ENCODE peak calls at places on chromosome 6, in eight cellular contexts. R is AG04449, I is progenitor cell of endocrine pancreas, O is foreskin fibroblast, V is GM10248, H is WERI-Rb-1, Z is mucosa of descending colon, J is HFFc6. F is an unnamed sample.

GRCh38 chr6:109309917-109310316 is 72.3 kb downstream of the CD164 start:
- DNase-seq in R (no peak), I (no peak), O (no peak), V (no peak), H (no peak), Z (no peak), J (no peak), F (no peak)

GRCh38 chr6:30321692-30322388 is 4.9 kb upstream of the TRIM39 start:
- DNase-seq in R (no peak), I (no peak), O (peak), V (no peak), H (no peak), Z (no peak), J (no peak), F (peak)

GRCh38 chr6:149268146-149268545 is 49.4 kb upstream of the TAB2 start:
- DNase-seq in R (no peak), I (no peak), O (no peak), V (no peak), H (no peak), Z (no peak), J (no peak), F (no peak)

GRCh38 chr6:133918208-133918930 is 29.5 kb downstream of the TCF21 start:
- DNase-seq in R (no peak), I (no peak), O (no peak), V (no peak), H (no peak), Z (no peak), J (no peak), F (no peak)

GRCh38 chr6:4314201-4314707 is 178.9 kb upstream of the ECI2 start:
- DNase-seq in R (no peak), I (no peak), O (no peak), V (no peak), H (no peak), Z (no peak), J (no peak), F (no peak)

GRCh38 chr6:144150673-144151009 is 324 bp downstream of the STX11 start:
- DNase-seq in R (no peak), I (peak), O (peak), V (no peak), H (peak), Z (peak), J (no peak), F (no peak)

GRCh38 chr6:54856137-54856536 is 9.6 kb downstream of the FAM83B start:
- DNase-seq in R (no peak), I (no peak), O (no peak), V (no peak), H (no peak), Z (peak), J (no peak), F (no peak)

GRCh38 chr6:103273048-103273447 is 1586.7 kb downstream of the HACE1 start:
- DNase-seq in R (no peak), I (no peak), O (no peak), V (no peak), H (no peak), Z (no peak), J (no peak), F (no peak)

GRCh38 chr6:149988550-149989336 is 25.0 kb downstream of the ULBP1 start:
- DNase-seq in R (no peak), I (no peak), O (no peak), V (no peak), H (no peak), Z (no peak), J (no peak), F (no peak)

GRCh38 chr6:102204336-102204735 is 810.8 kb downstream of the GRIK2 start:
- DNase-seq in R (no peak), I (no peak), O (no peak), V (no peak), H (no peak), Z (no peak), J (no peak), F (no peak)

GRCh38 chr6:127914240-127914639 is 13.4 kb upstream of the THEMIS start:
- DNase-seq in R (no peak), I (no peak), O (peak), V (no peak), H (no peak), Z (no peak), J (peak), F (peak)

GRCh38 chr6:155544677-155545076 is 89.0 kb upstream of the NOX3 start:
- DNase-seq in R (no peak), I (no peak), O (no peak), V (no peak), H (no peak), Z (no peak), J (no peak), F (no peak)

GRCh38 chr6:40965046-40965445 is 74.0 kb downstream of the UNC5CL start:
- DNase-seq in R (no peak), I (no peak), O (no peak), V (no peak), H (no peak), Z (no peak), J (peak), F (no peak)

GRCh38 chr6:143128346-143129015 is 67.8 kb downstream of the AIG1 start:
- DNase-seq in R (no peak), I (no peak), O (no peak), V (no peak), H (peak), Z (no peak), J (no peak), F (no peak)

GRCh38 chr6:88914180-88914579 is 49.2 kb downstream of the RNGTT start:
- DNase-seq in R (no peak), I (no peak), O (peak), V (no peak), H (no peak), Z (no peak), J (no peak), F (peak)

GRCh38 chr6:116036885-116037284 is 23.8 kb downstream of the FRK start:
- DNase-seq in R (no peak), I (no peak), O (no peak), V (no peak), H (no peak), Z (no peak), J (no peak), F (no peak)

GRCh38 chr6:72219536-72219935 is 333.2 kb downstream of the RIMS1 start:
- DNase-seq in R (no peak), I (no peak), O (no peak), V (no peak), H (no peak), Z (no peak), J (no peak), F (no peak)

GRCh38 chr6:55185144-55185543 is 10.8 kb downstream of the HCRTR2 start:
- DNase-seq in R (no peak), I (no peak), O (no peak), V (no peak), H (no peak), Z (no peak), J (no peak), F (no peak)

GRCh38 chr6:135739288-135739687 is 112.2 kb upstream of the PDE7B start:
- DNase-seq in R (peak), I (no peak), O (no peak), V (no peak), H (no peak), Z (no peak), J (peak), F (no peak)

GRCh38 chr6:137036566-137037300 is 8.0 kb downstream of the IL20RA start:
- DNase-seq in R (no peak), I (no peak), O (no peak), V (no peak), H (no peak), Z (peak), J (no peak), F (no peak)

GRCh38 chr6:138406443-138406842 is 2.4 kb downstream of the HEBP2 start:
- DNase-seq in R (no peak), I (no peak), O (peak), V (no peak), H (no peak), Z (no peak), J (no peak), F (no peak)
- TF ChIP-seq CTCF in R (no peak), I (no peak), O (no peak), V (no peak), H (no peak), Z (no peak), J (peak), F (no peak)

DNA sequence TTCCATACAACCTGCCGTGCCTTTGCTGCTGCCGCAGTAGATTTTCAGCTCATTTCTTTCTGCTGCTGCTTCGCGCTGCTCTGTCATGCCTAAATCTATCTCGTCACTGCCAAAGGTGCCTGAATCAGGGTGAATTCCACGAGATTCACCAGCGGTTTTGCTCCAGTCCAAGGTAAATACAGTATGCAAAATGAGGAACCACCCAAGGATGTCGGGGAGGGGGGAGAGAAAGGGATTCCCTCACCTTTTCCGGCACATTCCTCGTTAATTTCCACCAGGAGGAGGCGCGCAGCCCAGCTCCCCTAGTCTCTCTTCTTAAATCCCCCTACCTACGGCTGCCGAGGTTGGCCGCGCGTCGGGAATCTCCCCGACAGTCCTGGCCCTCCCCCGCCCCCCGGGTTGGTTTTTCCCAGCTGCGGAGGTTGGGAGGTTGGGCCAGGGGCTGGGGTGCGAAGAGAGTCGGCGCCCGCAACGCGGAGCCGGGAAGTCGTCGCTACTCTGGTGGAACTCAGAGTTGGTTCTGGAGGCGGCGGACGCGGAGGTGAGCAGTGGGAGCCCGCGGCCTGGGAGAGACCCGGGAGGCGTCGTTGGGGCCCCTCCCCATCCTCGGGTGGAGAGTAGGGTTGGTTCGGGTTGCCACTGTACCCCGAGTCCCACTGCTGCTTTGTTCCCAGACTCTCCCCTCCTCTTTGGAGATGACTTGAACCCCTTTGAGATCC is at the start of gene TPBG:
- DNase-seq in R (no peak), I (peak), O (peak), V (peak), H (peak), Z (peak), J (peak), F (peak)
- TF ChIP-seq CTCF in R (peak), I (peak), O (peak), V (no peak), H (peak), Z (no peak), J (peak), F (peak)

GRCh38 chr6:8839626-8840025 is 404.3 kb upstream of the SLC35B3 start:
- DNase-seq in R (no peak), I (no peak), O (peak), V (no peak), H (no peak), Z (no peak), J (no peak), F (no peak)

GRCh38 chr6:8831366-8832152 is 396.2 kb upstream of the SLC35B3 start:
- DNase-seq in R (no peak), I (no peak), O (peak), V (no peak), H (no peak), Z (no peak), J (no peak), F (no peak)

GRCh38 chr6:8837343-8837742 is 402.0 kb upstream of the SLC35B3 start:
- DNase-seq in R (no peak), I (no peak), O (no peak), V (no peak), H (no peak), Z (no peak), J (no peak), F (no peak)
- TF ChIP-seq CTCF in R (no peak), I (no peak), O (no peak), V (no peak), H (no peak), Z (no peak), J (no peak), F (no peak)

DNA sequence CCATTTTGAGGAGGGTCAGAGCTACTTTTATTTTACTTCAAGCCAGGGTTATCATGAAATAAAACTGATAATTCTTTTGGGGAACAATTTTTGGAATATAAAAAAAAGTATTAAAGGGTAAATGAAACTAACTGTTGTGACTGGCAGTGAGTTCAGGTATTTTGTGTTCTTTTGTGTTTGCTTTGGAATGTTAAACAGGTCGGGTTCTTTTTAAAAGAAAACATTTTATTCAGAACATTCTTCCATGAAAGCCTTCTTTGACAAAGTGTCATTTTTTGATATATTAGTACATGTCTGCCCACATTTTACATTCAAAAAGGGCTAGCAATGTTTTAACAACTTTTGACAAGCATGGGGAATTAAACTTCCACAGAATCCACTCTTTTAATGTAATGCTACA is 170.0 kb downstream of the HS3ST5 start:
- DNase-seq in R (no peak), I (no peak), O (no peak), V (no peak), H (no peak), Z (no peak), J (no peak), F (no peak)
- TF ChIP-seq CTCF in R (no peak), I (no peak), O (no peak), V (no peak), H (no peak), Z (no peak), J (no peak), F (no peak)

GRCh38 chr6:129276986-129277385 is 394.0 kb downstream of the LAMA2 start:
- DNase-seq in R (no peak), I (no peak), O (no peak), V (no peak), H (no peak), Z (no peak), J (no peak), F (no peak)

GRCh38 chr6:129281173-129281796 is 398.3 kb downstream of the LAMA2 start:
- DNase-seq in R (no peak), I (no peak), O (no peak), V (no peak), H (no peak), Z (no peak), J (no peak), F (no peak)

GRCh38 chr6:129279343-129280104 is 396.6 kb downstream of the LAMA2 start:
- DNase-seq in R (no peak), I (no peak), O (no peak), V (no peak), H (no peak), Z (no peak), J (no peak), F (no peak)

GRCh38 chr6:129280719-129281118 is 397.8 kb downstream of the LAMA2 start:
- DNase-seq in R (no peak), I (no peak), O (no peak), V (no peak), H (no peak), Z (no peak), J (no peak), F (no peak)

DNA sequence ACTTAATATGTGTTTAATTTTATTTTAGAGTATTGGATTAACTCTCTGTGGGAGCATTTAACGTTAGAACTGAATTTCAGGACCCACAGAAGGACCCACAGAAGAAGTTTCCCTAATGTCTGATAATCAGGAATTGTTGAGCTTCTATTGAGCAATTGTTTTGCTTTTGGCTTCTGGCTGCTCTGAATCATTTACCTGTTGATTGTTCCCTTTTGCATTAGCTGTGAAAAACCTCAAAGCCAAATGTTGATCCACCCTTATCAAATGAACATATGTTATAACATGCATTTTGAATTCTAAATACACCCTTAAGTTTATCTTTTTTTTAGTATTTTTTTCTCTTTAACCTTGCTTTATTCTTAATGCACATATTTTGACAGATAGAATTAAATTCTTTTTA is 393.5 kb downstream of the LAMA2 start:
- DNase-seq in R (no peak), I (no peak), O (no peak), V (no peak), H (no peak), Z (no peak), J (no peak), F (no peak)
- TF ChIP-seq CTCF in R (no peak), I (no peak), O (no peak), V (no peak), H (no peak), Z (no peak), J (no peak), F (no peak)

GRCh38 chr6:33823806-33824205 is 20.0 kb upstream of the MLN start:
- DNase-seq in R (no peak), I (no peak), O (no peak), V (no peak), H (no peak), Z (no peak), J (no peak), F (peak)

GRCh38 chr6:33820243-33820642 is 16.4 kb upstream of the MLN start:
- DNase-seq in R (no peak), I (no peak), O (peak), V (no peak), H (peak), Z (no peak), J (no peak), F (peak)

GRCh38 chr6:33824461-33825154 is 20.8 kb upstream of the MLN start:
- DNase-seq in R (no peak), I (no peak), O (no peak), V (no peak), H (no peak), Z (peak), J (no peak), F (peak)

GRCh38 chr6:33820784-33821183 is 17.0 kb upstream of the MLN start:
- DNase-seq in R (no peak), I (no peak), O (no peak), V (no peak), H (no peak), Z (no peak), J (no peak), F (peak)

DNA sequence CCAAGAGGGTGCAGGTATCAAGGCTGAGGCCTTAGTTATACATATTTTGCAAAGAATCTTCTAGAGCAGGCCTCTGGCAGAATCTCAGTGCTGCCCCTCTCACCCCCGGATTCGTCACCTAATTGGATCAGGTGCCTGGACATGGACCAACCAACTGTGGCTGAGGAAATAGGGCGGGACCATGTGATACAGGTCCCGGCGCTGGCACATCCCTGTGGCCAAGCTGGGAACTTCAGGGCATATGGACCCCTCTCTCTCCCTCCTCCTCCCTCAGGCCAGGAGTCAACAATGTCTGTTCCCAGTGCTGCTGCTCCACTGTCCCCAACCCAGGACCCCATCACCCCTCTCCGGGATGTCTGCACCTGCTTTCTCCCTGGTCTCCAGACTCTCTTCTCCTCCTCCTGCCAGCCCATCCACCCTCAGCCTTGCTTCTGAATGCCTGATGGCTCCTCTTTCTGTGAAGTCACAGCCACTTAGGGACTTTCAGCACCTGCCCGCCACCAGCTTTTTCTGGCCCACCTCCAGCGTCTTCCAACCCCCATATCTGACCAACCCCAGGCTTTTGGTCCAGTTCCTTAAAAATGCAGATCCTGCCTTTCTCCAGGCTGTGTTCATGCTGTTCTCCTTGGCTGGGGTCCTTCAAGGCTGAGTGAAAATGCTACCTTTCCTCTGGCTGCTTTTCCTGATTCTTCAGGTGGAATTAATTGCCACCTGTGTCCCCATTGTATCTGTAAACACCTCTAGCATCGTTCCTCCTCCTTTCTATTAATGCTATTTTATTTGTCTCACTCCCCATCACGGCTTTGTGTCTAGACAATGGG is 19.0 kb upstream of the MLN start:
- DNase-seq in R (no peak), I (no peak), O (peak), V (no peak), H (peak), Z (no peak), J (no peak), F (peak)
- TF ChIP-seq CTCF in R (peak), I (peak), O (peak), V (no peak), H (peak), Z (no peak), J (peak), F (peak)

DNA sequence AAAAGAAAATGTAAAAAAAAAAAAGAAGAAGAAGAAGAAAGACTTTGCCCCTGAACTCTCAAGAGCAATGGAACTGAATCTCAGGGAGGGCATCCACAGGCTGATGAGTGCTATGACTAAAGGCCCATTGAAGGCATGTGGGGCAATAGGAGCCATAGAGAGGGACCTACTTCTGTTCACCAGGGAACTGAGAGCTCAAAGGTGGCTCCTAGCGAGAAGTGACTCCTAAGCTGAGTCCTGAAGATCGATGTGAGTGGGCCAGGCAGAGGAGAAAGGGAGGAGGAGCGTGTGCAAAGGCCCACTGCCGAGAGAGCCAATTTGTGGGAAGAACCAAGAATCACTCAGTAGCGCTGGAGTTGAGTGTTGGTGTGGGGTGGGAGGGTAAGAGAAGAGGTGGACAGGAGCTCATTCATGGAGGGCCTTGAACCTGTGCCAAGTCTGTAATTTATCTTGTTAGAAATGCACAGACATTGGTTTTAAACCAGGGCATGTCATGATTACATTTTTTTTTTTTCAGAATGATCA is 67.6 kb upstream of the DSP start:
- DNase-seq in R (no peak), I (no peak), O (no peak), V (no peak), H (no peak), Z (no peak), J (no peak), F (no peak)
- TF ChIP-seq CTCF in R (no peak), I (no peak), O (no peak), V (no peak), H (no peak), Z (no peak), J (no peak), F (no peak)

GRCh38 chr6:78436335-78436734 is 431.0 kb upstream of the IRAK1BP1 start:
- DNase-seq in R (no peak), I (no peak), O (peak), V (no peak), H (peak), Z (no peak), J (peak), F (no peak)
- TF ChIP-seq CTCF in R (peak), I (peak), O (peak), V (no peak), H (peak), Z (no peak), J (peak), F (peak)